ENCODE peak calls at places on chromosomes 11 and 22, in nine cellular contexts. W is choroid plexus epithelial cell; S is astrocyte; X is CD8-positive, alpha-beta T cell; B is cardiac fibroblast; T is right lobe of liver; G is mucosa of descending colon; P is astrocyte of the spinal cord; Y is Peyer's patch. Z is an unnamed sample.

GRCh38 chr11:130897262-130898182 is 18.8 kb downstream of the SNX19 start:
- DNase-seq in X (no peak), G (peak), S (peak), W (peak), T (peak), P (peak), B (peak), Y (peak), Z (peak)

GRCh38 chr11:18633256-18634139 is 644 bp downstream of the SPTY2D1 start:
- DNase-seq in B (no peak), S (no peak), T (no peak), P (peak), W (peak), G (no peak), Y (no peak), X (peak), Z (peak)

GRCh38 chr11:124784051-124784450 is 16.2 kb downstream of the MSANTD2 start:
- DNase-seq in G (no peak), P (no peak), W (no peak), X (no peak), S (no peak), Y (no peak), T (no peak), B (no peak), Z (no peak)

GRCh38 chr11:2320591-2321310 is 18.9 kb downstream of the TSPAN32 start:
- DNase-seq in X (no peak), B (no peak), G (no peak), T (no peak), Y (peak), W (no peak), P (no peak), S (no peak), Z (no peak)

GRCh38 chr22:36405671-36406070 is 17.9 kb upstream of the MYH9 start:
- DNase-seq in S (no peak), G (no peak), B (peak), P (no peak), T (no peak), Y (peak), X (peak), W (no peak), Z (peak)

GRCh38 chr11:27395556-27396258 is 32.7 kb upstream of the CCDC34 start:
- DNase-seq in B (no peak), Y (peak), S (peak), X (no peak), P (peak), G (no peak), W (peak), T (no peak), Z (peak)

GRCh38 chr11:3111919-3112690 is 53.0 kb downstream of the OSBPL5 start:
- DNase-seq in P (no peak), T (no peak), Y (peak), S (no peak), B (peak), X (no peak), W (peak), G (no peak), Z (peak)

GRCh38 chr11:78161937-78162336 is 22.5 kb upstream of the ALG8 start:
- DNase-seq in Y (no peak), W (peak), B (peak), S (no peak), T (no peak), P (no peak), X (no peak), G (no peak), Z (peak)

GRCh38 chr11:57310630-57311086 is 14.1 kb downstream of the TNKS1BP1 start:
- DNase-seq in B (no peak), G (no peak), P (no peak), T (peak), W (peak), X (no peak), Y (no peak), S (no peak), Z (peak)

GRCh38 chr11:15472405-15472799 is 357.7 kb downstream of the INSC start:
- DNase-seq in B (no peak), S (no peak), W (no peak), Y (no peak), G (no peak), X (no peak), P (no peak), T (no peak), Z (no peak)

DNA sequence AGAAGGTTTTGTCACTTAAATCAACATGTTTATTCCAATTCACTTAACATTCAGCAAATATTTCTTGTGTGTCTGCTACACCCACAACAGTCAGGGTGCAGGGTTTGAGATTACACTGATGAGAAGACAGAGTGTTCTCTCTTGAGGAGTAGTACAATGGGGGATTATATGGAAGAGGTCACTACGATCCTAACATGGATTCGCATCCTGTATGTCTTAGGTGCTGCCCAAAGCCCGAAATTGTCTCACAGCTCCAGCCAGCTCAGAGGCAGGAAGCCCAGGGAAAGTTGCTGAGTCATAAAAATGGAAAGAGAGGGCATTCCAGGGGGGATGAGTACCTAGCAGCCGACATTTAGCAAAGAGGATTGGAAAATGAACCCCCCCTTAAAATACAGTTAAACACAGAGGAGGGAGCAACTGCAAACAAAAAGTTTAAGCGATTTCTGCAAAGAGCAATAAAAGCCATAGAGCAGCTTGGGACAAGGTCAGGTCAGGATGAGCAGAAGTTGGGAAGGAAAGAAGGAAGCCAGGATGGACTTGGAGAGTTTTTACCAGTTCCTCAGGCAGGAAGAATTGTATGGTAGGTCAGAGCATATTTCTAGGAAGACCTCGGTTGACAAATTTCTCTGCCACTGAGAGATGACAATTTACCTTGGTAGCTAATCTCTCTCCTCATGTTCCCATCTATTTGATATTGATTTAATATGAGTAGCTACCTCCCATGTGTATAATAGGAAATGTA is 49.5 kb downstream of the IGLL5 start:
- DNase-seq in G (peak), P (no peak), B (no peak), T (no peak), W (no peak), X (no peak), S (no peak), Y (no peak), Z (no peak)
- TF ChIP-seq CTCF in G (no peak), P (no peak), B (no peak), T (no peak), W (no peak), X (no peak), S (no peak), Y (no peak), Z (no peak)

GRCh38 chr22:20998411-20999336 is 3.2 kb downstream of the THAP7 start:
- DNase-seq in T (no peak), Y (no peak), S (no peak), P (no peak), B (peak), X (no peak), G (no peak), W (peak), Z (no peak)
- H3K4me3 ChIP-seq in T (no peak), Y (no peak), S (no peak), P (no peak), B (no peak), X (no peak), G (no peak), W (no peak), Z (no peak)

DNA sequence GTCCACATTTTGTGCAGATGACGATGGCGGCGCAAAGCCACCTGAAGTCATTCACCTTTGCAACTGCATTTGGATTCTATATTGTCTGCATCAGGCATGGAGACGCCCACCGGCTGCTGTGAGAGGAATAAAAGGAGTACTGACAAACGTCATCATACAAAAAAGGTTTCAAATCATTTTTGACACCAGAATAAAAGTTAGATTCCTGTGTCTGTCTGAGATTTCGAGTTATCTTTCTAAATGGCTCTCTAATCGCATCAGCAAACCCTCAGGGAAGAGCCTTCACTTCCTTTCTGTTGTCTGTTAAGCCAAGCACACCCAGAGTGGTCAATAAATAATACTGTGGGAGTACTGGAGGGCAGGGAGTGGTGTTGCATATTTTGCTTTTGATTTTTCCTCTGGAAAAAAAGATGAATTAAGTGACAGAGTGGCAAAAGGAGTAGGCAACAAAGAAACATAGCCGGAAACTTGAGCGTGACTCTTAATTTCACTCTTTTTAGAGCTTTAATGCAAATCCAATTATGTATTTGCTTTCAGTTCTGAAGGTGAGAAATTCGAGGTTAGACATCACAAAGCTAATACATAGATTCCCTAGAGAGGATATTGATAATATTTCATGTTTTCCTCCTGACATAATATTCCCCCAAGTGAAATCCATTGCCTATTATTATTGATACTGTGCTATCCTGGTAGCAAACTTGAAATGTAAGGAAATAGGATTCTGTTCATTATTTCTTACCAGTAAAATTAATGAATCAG is 150.8 kb upstream of the MTMR2 start:
- DNase-seq in W (no peak), G (no peak), P (no peak), S (no peak), B (no peak), T (no peak), X (no peak), Y (no peak), Z (no peak)
- TF ChIP-seq CTCF in W (no peak), G (no peak), P (no peak), S (no peak), B (no peak), T (no peak), X (no peak), Y (no peak), Z (no peak)

GRCh38 chr11:13065200-13065787 is 56.2 kb downstream of the RASSF10 start:
- DNase-seq in S (no peak), G (no peak), Y (no peak), B (no peak), X (no peak), P (no peak), T (no peak), W (no peak), Z (no peak)

GRCh38 chr11:13068211-13068610 is 59.1 kb downstream of the RASSF10 start:
- DNase-seq in G (no peak), T (no peak), P (no peak), W (no peak), B (no peak), S (no peak), X (no peak), Y (no peak), Z (no peak)

GRCh38 chr11:13062115-13062514 is 53.0 kb downstream of the RASSF10 start:
- DNase-seq in X (no peak), Y (no peak), T (no peak), B (no peak), P (no peak), G (no peak), S (no peak), W (no peak), Z (no peak)

GRCh38 chr11:13061294-13061990 is 52.3 kb downstream of the RASSF10 start:
- DNase-seq in G (no peak), W (peak), T (no peak), P (peak), B (peak), Y (no peak), X (no peak), S (no peak), Z (no peak)

GRCh38 chr11:13064593-13064992 is 55.5 kb downstream of the RASSF10 start:
- DNase-seq in X (no peak), W (no peak), Y (no peak), B (no peak), G (no peak), T (no peak), P (no peak), S (no peak), Z (no peak)
- H3K4me3 ChIP-seq in X (no peak), W (no peak), Y (no peak), B (no peak), G (no peak), T (no peak), P (no peak), S (no peak), Z (no peak)

DNA sequence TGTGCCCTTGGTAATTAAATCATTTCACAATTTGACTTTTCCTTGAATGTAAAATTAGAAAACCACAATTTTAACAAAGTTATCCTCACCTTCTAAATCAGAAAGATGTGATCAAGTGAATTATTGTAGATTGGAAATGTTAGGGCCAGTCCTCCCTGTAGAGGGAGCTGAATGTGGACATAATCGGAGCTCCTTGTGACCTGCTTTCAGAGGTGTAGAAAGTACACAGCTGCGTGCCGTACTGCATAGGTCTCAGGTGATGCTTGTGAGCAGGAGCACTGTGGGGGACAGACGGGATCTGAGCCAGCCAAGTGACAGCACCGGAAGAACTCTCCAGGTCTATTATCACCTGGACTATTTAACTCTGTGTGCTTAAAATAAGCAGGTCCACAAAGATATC is 338.0 kb downstream of the AASDHPPT start:
- DNase-seq in B (no peak), S (no peak), T (no peak), Y (no peak), P (no peak), X (no peak), G (no peak), W (no peak), Z (no peak)
- TF ChIP-seq CTCF in B (no peak), S (no peak), T (no peak), Y (no peak), P (no peak), X (no peak), G (no peak), W (peak), Z (no peak)

GRCh38 chr11:86955111-86955673 is at the start of gene FZD4:
- DNase-seq in W (peak), X (peak), G (peak), P (peak), T (peak), S (peak), Y (peak), B (peak), Z (peak)

GRCh38 chr11:86952221-86952875 is 2.8 kb downstream of the FZD4 start:
- DNase-seq in Y (no peak), T (no peak), P (no peak), G (no peak), X (no peak), B (peak), W (peak), S (peak), Z (peak)

GRCh38 chr11:86951706-86952105 is 3.5 kb downstream of the FZD4 start:
- DNase-seq in B (no peak), W (no peak), Y (no peak), S (no peak), X (no peak), G (no peak), T (no peak), P (no peak), Z (no peak)

GRCh38 chr11:86954288-86955110 is 696 bp downstream of the FZD4 start:
- DNase-seq in S (no peak), Y (no peak), X (no peak), G (peak), B (no peak), P (no peak), T (no peak), W (no peak), Z (no peak)

GRCh38 chr11:86952933-86953637 is 2.1 kb downstream of the FZD4 start:
- DNase-seq in X (no peak), B (peak), Y (no peak), P (no peak), W (peak), S (peak), T (no peak), G (no peak), Z (peak)
- H3K4me3 ChIP-seq in X (no peak), B (peak), Y (no peak), P (no peak), W (peak), S (no peak), T (peak), G (no peak), Z (peak)

DNA sequence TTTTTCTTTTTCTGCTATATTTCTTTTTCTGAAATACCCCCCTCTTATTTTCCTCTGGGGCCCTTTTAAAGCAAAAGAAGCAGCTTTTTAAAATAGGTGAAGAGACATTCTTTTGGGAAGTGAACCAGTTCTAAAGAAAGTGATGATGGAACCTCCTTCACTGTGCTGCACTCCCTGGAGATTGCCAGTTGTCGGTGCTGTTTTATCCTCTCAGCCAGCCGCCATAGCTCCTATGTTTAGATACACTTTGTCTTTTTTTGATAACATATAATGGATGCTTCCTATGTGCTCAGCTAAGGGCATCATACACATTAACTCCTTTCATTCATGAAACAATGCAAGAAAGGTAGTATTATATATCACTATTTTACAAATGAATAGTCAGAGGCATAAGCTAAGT is 14.0 kb downstream of the CFAP300 start:
- DNase-seq in W (peak), T (no peak), S (no peak), X (no peak), G (no peak), P (peak), B (peak), Y (no peak), Z (peak)
- TF ChIP-seq CTCF in W (peak), T (peak), S (peak), X (no peak), G (no peak), P (peak), B (peak), Y (no peak), Z (peak)